ENCODE peak calls at places on chromosomes 13 and 19, in seven cellular contexts. V, X, M, Z, T, R and Q are unnamed samples.

GRCh38 chr19:48665786-48666185 is 7.0 kb downstream of the NTN5 start:
- DNase-seq in R (no peak), Z (no peak), X (no peak), T (no peak), M (no peak), V (no peak), Q (peak; percentile 43)

GRCh38 chr13:32731576-32731975 is 145.3 kb downstream of the PDS5B start:
- DNase-seq in X (no peak), Z (no peak), V (no peak), R (no peak), T (no peak), M (no peak), Q (no peak)

GRCh38 chr19:51365211-51366049 is 758 bp downstream of the ETFB start:
- DNase-seq in Z (no peak), T (peak; percentile 95), M (peak; percentile 49), V (no peak), X (no peak), R (no peak), Q (peak; percentile 28)

GRCh38 chr19:7887408-7888144 is 734 bp upstream of the LRRC8E start:
- DNase-seq in X (no peak), R (no peak), V (no peak), M (no peak), Z (no peak), T (no peak), Q (no peak)

GRCh38 chr13:89454736-89455135 is 1783.6 kb downstream of the SLITRK5 start:
- DNase-seq in M (no peak), R (no peak), V (no peak), X (no peak), Z (no peak), T (no peak), Q (no peak)

GRCh38 chr13:33637978-33638743 is 179.8 kb upstream of the RFC3 start:
- DNase-seq in R (no peak), M (no peak), X (no peak), T (no peak), V (no peak), Z (no peak), Q (no peak)

GRCh38 chr19:10662384-10663251 is 8.5 kb downstream of the ILF3 start:
- DNase-seq in M (no peak), Z (no peak), R (no peak), V (no peak), T (no peak), X (no peak), Q (no peak)

GRCh38 chr13:98549728-98550317 is 27.1 kb downstream of the STK24 start:
- DNase-seq in X (no peak), M (no peak), V (no peak), R (no peak), Z (no peak), T (no peak), Q (no peak)

GRCh38 chr19:5554828-5555227 is 12.9 kb downstream of the TINCR start:
- DNase-seq in R (no peak), Z (no peak), X (no peak), V (no peak), T (no peak), M (no peak), Q (no peak)

GRCh38 chr13:26534036-26534726 is 23.3 kb upstream of the WASF3 start:
- DNase-seq in M (no peak), R (no peak), Z (no peak), X (no peak), T (no peak), V (no peak), Q (no peak)

GRCh38 chr13:26528527-26528926 is 29.0 kb upstream of the WASF3 start:
- DNase-seq in R (no peak), T (no peak), M (no peak), X (no peak), Z (no peak), V (no peak), Q (no peak)

GRCh38 chr13:26531751-26532150 is 25.7 kb upstream of the WASF3 start:
- DNase-seq in V (no peak), R (no peak), Z (no peak), M (no peak), T (no peak), X (no peak), Q (no peak)

GRCh38 chr13:26525528-26525927 is 32.0 kb upstream of the WASF3 start:
- DNase-seq in Z (no peak), M (no peak), V (no peak), R (no peak), T (no peak), X (no peak), Q (no peak)

DNA sequence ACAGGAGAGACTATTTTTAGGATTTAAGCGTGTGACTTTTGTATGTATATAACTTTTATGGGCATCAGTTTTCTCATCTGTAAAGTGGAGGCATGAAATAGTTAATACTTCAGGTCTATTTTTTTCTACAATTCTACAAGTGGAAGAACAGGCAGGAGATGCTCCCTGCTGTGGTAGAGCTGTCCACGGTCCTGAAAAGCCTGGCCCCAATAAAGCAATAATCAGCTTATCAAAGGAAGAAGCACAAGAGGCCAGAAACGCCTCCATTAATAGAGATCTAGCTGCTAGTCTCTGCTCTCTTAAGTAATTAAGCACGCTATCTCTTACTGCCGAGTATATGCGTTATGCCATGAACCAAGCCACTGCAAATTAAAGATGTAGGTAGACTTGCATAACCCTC is 28.0 kb upstream of the WASF3 start:
- DNase-seq in Z (no peak), X (peak; percentile 84), V (no peak), R (no peak), T (peak; percentile 15), M (peak; percentile 13), Q (peak; percentile 42)
- TF ChIP-seq JUND in Z (no peak), X (no peak), V (no peak), R (no peak), T (no peak), M (no peak), Q (no peak)

GRCh38 chr13:24081388-24081787 is 79.1 kb upstream of the SPATA13 start:
- DNase-seq in R (no peak), M (no peak), X (no peak), Z (no peak), T (no peak), V (no peak), Q (no peak)

GRCh38 chr13:24086642-24087041 is 73.9 kb upstream of the SPATA13 start:
- DNase-seq in Z (no peak), R (no peak), X (no peak), V (no peak), T (no peak), M (no peak), Q (no peak)

GRCh38 chr13:24085662-24086061 is 74.9 kb upstream of the SPATA13 start:
- DNase-seq in T (peak; percentile 23), Z (no peak), M (no peak), X (no peak), R (no peak), V (no peak), Q (no peak)

GRCh38 chr13:24083141-24083540 is 77.4 kb upstream of the SPATA13 start:
- DNase-seq in V (no peak), R (no peak), Z (no peak), T (no peak), M (no peak), X (no peak), Q (no peak)

GRCh38 chr13:24083722-24084421 is 76.6 kb upstream of the SPATA13 start:
- DNase-seq in Z (peak; percentile 24), X (no peak), V (no peak), T (no peak), R (no peak), M (no peak), Q (no peak)
- TF ChIP-seq JUND in Z (no peak), X (no peak), V (no peak), T (no peak), R (no peak), M (no peak), Q (no peak)

DNA sequence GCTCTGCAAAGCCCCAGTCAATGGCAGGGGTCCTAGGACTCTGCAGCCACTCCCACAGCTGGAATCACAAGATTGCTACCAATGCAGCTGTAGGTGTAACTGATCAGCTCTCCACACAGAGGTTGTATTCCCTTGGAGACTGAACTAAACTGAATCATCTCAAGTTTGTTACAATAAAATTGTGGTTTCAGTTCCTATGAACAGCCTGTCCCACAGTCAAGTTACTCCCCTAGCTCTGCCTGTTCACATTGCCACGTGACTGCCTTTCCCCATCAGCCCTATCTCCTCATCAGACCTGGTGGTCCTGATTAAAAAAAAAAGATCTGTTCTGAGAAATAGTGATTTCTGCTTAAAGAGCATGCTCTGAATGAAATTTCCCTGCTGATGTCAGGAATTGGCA is 287.9 kb upstream of the NBEA start:
- DNase-seq in V (no peak), Z (no peak), T (no peak), M (no peak), X (no peak), R (no peak), Q (no peak)
- TF ChIP-seq JUND in V (no peak), Z (no peak), T (no peak), M (no peak), X (no peak), R (no peak), Q (no peak)

GRCh38 chr19:40559394-40559793 is 17.3 kb upstream of the SHKBP1 start:
- DNase-seq in R (no peak), X (no peak), M (no peak), Z (no peak), V (no peak), T (no peak), Q (no peak)
- TF ChIP-seq JUND in R (no peak), X (no peak), M (no peak), Z (no peak), V (no peak), T (no peak), Q (no peak)

GRCh38 chr19:1626417-1627010 is 21.3 kb upstream of the UQCR11 start:
- DNase-seq in X (no peak), V (no peak), Z (no peak), T (no peak), R (no peak), M (no peak), Q (no peak)
- TF ChIP-seq JUND in X (no peak), V (no peak), Z (no peak), T (no peak), R (no peak), M (no peak), Q (no peak)

DNA sequence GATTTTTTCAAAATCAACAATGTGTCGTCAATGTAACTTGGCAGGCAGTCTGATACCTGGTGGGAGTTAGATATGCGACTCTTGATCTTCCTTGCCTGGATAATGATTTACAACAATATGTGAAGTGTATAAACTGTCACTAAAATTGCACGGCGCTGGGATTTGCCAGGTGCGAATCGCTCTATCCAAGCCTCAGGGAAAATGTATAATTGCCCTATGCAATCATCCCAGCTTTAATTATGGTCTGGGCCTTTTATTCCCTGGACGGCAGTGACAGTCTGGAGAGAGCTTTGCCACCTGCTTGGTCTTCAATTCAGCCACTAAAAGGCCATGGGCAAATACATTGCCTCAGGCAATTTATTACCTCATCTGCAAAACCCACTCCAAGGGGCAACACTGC is 15.8 kb downstream of the SMAD9 start:
- DNase-seq in M (no peak), X (no peak), T (no peak), Z (no peak), V (no peak), R (no peak), Q (no peak)
- TF ChIP-seq JUND in M (no peak), X (no peak), T (no peak), Z (no peak), V (no peak), R (no peak), Q (no peak)